ENCODE peak calls at places on chromosomes 3 and 15, in six cellular contexts. A is kidney epithelial cell; L is heart right ventricle; U is activated T-cell treated with anti-CD3 and anti-CD28 coated beads, Interleukin-2, amount 50 U/mL, for 72 hours; O is stimulated activated CD4-positive, alpha-beta T cell treated with anti-CD3 and anti-CD28 coated beads, TNF-alpha, amount 100 ng/mL, for 24 hours; D is A673. S is an unnamed sample.

GRCh38 chr3:48952510-48953118 is 34.0 kb downstream of the ARIH2 start:
- DNase-seq in A (no peak), O (peak; percentile 17), D (no peak), L (peak; percentile 22), U (peak; percentile 54), S (no peak)

GRCh38 chr3:52315977-52316764 is at the start of gene DNAH1:
- DNase-seq in A (no peak), D (no peak), O (no peak), U (no peak), L (no peak), S (no peak)

GRCh38 chr15:68001811-68002210 is 52.3 kb upstream of the PIAS1 start:
- DNase-seq in L (no peak), U (no peak), D (no peak), O (no peak), A (no peak), S (no peak)

GRCh38 chr3:42841332-42841731 is 32.1 kb downstream of the ACKR2 start:
- DNase-seq in U (no peak), A (no peak), D (no peak), L (no peak), O (no peak), S (no peak)

GRCh38 chr3:133293397-133294107 is 106.3 kb upstream of the BFSP2 start:
- DNase-seq in O (no peak), L (no peak), A (no peak), U (no peak), D (no peak), S (no peak)

GRCh38 chr3:154090116-154090420 is 31.1 kb upstream of the ARHGEF26 start:
- DNase-seq in D (no peak), O (no peak), L (no peak), A (no peak), U (no peak), S (no peak)

GRCh38 chr3:63979093-63979492 is 44.2 kb downstream of the PSMD6 start:
- DNase-seq in U (no peak), D (no peak), L (no peak), O (no peak), A (no peak), S (no peak)

GRCh38 chr15:60639502-60639901 is 160.6 kb upstream of the ICE2 start:
- DNase-seq in D (no peak), L (no peak), U (no peak), O (no peak), A (no peak), S (no peak)

GRCh38 chr3:144431134-144431533 is 459.5 kb downstream of the DIPK2A start:
- DNase-seq in D (no peak), A (no peak), L (no peak), U (no peak), O (no peak), S (no peak)

GRCh38 chr3:158528306-158528705 is 42.7 kb upstream of the MLF1 start:
- DNase-seq in L (no peak), D (no peak), A (no peak), O (no peak), U (no peak), S (no peak)

GRCh38 chr3:124059580-124059979 is 67.7 kb upstream of the ROPN1 start:
- DNase-seq in O (no peak), L (no peak), A (no peak), U (no peak), D (peak; percentile 12), S (no peak)

GRCh38 chr3:12759693-12760565 is 870 bp upstream of the TMEM40 start:
- DNase-seq in U (no peak), A (no peak), L (no peak), O (no peak), D (no peak), S (no peak)

GRCh38 chr15:69253156-69253555 is 45.6 kb upstream of the PAQR5 start:
- DNase-seq in A (peak; percentile 71), O (no peak), U (no peak), L (peak; percentile 17), D (peak; percentile 91), S (no peak)

GRCh38 chr3:107106316-107106715 is 270.9 kb upstream of the CCDC54 start:
- DNase-seq in U (no peak), L (no peak), A (peak; percentile 16), O (no peak), D (no peak), S (no peak)

GRCh38 chr15:98039596-98039995 is 79.1 kb downstream of the ARRDC4 start:
- DNase-seq in D (no peak), U (no peak), A (no peak), L (no peak), O (no peak), S (no peak)

GRCh38 chr3:159765860-159766294 is 222.8 kb upstream of the IL12A start:
- DNase-seq in U (no peak), A (no peak), D (no peak), L (peak; percentile 48), O (no peak), S (peak; percentile 78)

S was measured in tibial artery.